ENCODE peak calls at places on chromosomes 1 and 21, in seven cellular contexts. One of them, this sample, is unnamed.

GRCh38 chr1:4724001-4724400 is 69.6 kb downstream of the AJAP1 start:
- DNase-seq in HepG2: no peak
- DNase-seq in A549: no peak
- DNase-seq in transverse colon: no peak
- DNase-seq in ovary: no peak
- DNase-seq in H1: no peak
- DNase-seq in stomach: no peak
- DNase-seq in this sample: no peak

GRCh38 chr1:158089925-158090675 is 90.6 kb upstream of the CD1D start:
- DNase-seq in HepG2: no peak
- DNase-seq in A549: no peak
- DNase-seq in transverse colon: no peak
- DNase-seq in ovary: no peak
- DNase-seq in H1: no peak
- DNase-seq in stomach: no peak
- DNase-seq in this sample: no peak

GRCh38 chr1:180785306-180785705 is 127.4 kb upstream of the KIAA1614 start:
- DNase-seq in HepG2: no peak
- DNase-seq in A549: no peak
- DNase-seq in transverse colon: no peak
- DNase-seq in ovary: no peak
- DNase-seq in H1: no peak
- DNase-seq in stomach: no peak
- DNase-seq in this sample: no peak

GRCh38 chr1:234270581-234271242 is 102.5 kb upstream of the COA6 start:
- DNase-seq in HepG2: no peak
- DNase-seq in A549: no peak
- DNase-seq in transverse colon: no peak
- DNase-seq in ovary: no peak
- DNase-seq in H1: no peak
- DNase-seq in stomach: no peak
- DNase-seq in this sample: no peak

GRCh38 chr1:233485809-233486398 is 128.0 kb upstream of the KCNK1 start:
- DNase-seq in HepG2: no peak
- DNase-seq in A549: no peak
- DNase-seq in transverse colon: no peak
- DNase-seq in ovary: no peak
- DNase-seq in H1: no peak
- DNase-seq in stomach: no peak
- DNase-seq in this sample: no peak

GRCh38 chr1:201155354-201155753 is 1.1 kb upstream of the TMEM9 start:
- DNase-seq in HepG2: no peak
- DNase-seq in A549: no peak
- DNase-seq in transverse colon: no peak
- DNase-seq in ovary: no peak
- DNase-seq in H1: no peak
- DNase-seq in stomach: no peak
- DNase-seq in this sample: no peak

GRCh38 chr1:167627865-167628641 is 2.0 kb upstream of the RCSD1 start:
- DNase-seq in HepG2: peak
- DNase-seq in A549: no peak
- DNase-seq in transverse colon: peak
- DNase-seq in ovary: no peak
- DNase-seq in H1: no peak
- DNase-seq in stomach: peak
- DNase-seq in this sample: no peak

GRCh38 chr1:201361652-201362504 is 15.6 kb downstream of the TNNT2 start:
- DNase-seq in HepG2: peak
- DNase-seq in A549: peak
- DNase-seq in transverse colon: peak
- DNase-seq in ovary: no peak
- DNase-seq in H1: peak
- DNase-seq in stomach: no peak
- DNase-seq in this sample: no peak

GRCh38 chr1:46533179-46533864 is 18.1 kb downstream of the KNCN start:
- DNase-seq in HepG2: no peak
- DNase-seq in A549: no peak
- DNase-seq in transverse colon: peak
- DNase-seq in ovary: peak
- DNase-seq in H1: peak
- DNase-seq in stomach: no peak
- DNase-seq in this sample: no peak

GRCh38 chr1:26378088-26378878 is 5.7 kb upstream of the ZNF683 start:
- DNase-seq in HepG2: no peak
- DNase-seq in A549: peak
- DNase-seq in transverse colon: peak
- DNase-seq in ovary: no peak
- DNase-seq in H1: no peak
- DNase-seq in stomach: no peak
- DNase-seq in this sample: no peak

GRCh38 chr21:25801217-25802015 is 66.6 kb downstream of the GABPA start:
- DNase-seq in HepG2: peak
- DNase-seq in A549: peak
- DNase-seq in transverse colon: peak
- DNase-seq in ovary: peak
- DNase-seq in H1: peak
- DNase-seq in stomach: peak
- DNase-seq in this sample: peak

GRCh38 chr1:151501474-151501873 is 9.7 kb upstream of the CGN start:
- DNase-seq in HepG2: no peak
- DNase-seq in A549: peak
- DNase-seq in transverse colon: peak
- DNase-seq in ovary: no peak
- DNase-seq in H1: no peak
- DNase-seq in stomach: no peak
- DNase-seq in this sample: no peak

GRCh38 chr1:30781906-30782305 is 24.3 kb upstream of the LAPTM5 start:
- DNase-seq in HepG2: no peak
- DNase-seq in A549: no peak
- DNase-seq in transverse colon: no peak
- DNase-seq in ovary: no peak
- DNase-seq in H1: no peak
- DNase-seq in stomach: no peak
- DNase-seq in this sample: no peak

GRCh38 chr1:18684306-18684705 is 53.7 kb downstream of the PAX7 start:
- DNase-seq in HepG2: no peak
- DNase-seq in A549: no peak
- DNase-seq in transverse colon: no peak
- DNase-seq in ovary: no peak
- DNase-seq in H1: no peak
- DNase-seq in stomach: no peak
- DNase-seq in this sample: no peak

GRCh38 chr1:11835441-11836225 is 11.9 kb downstream of the NPPA start:
- DNase-seq in HepG2: no peak
- DNase-seq in A549: no peak
- DNase-seq in transverse colon: no peak
- DNase-seq in ovary: no peak
- DNase-seq in H1: no peak
- DNase-seq in stomach: no peak
- DNase-seq in this sample: no peak

DNA sequence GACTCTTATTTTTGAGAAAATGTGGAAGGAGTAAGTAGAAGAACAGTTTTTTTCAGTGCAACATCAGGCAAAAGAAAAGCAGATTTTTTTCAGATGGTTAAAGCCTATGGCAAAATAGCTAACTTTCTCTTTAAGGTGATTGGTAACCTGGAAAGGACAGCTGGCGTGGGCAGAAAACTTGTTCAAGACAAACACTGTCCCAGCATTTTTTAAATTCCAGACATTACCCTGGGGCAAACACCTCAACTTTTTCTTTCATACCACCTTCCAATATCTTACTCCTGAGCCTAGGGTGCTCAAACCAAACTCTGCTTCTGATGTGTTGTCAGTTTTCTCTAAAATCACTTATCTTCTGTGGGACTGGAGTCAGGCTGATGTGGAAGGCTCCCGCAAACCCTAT is 2.7 kb upstream of the LEPR start:
- DNase-seq in HepG2: no peak
- DNase-seq in A549: no peak
- DNase-seq in transverse colon: no peak
- DNase-seq in ovary: no peak
- DNase-seq in H1: no peak
- DNase-seq in stomach: no peak
- DNase-seq in this sample: no peak
- TF ChIP-seq POLR2A in HepG2: no peak
- TF ChIP-seq POLR2A in A549: no peak
- TF ChIP-seq POLR2A in transverse colon: no peak
- TF ChIP-seq POLR2A in ovary: no peak
- TF ChIP-seq POLR2A in H1: no peak
- TF ChIP-seq POLR2A in stomach: no peak
- TF ChIP-seq POLR2A in this sample: no peak

DNA sequence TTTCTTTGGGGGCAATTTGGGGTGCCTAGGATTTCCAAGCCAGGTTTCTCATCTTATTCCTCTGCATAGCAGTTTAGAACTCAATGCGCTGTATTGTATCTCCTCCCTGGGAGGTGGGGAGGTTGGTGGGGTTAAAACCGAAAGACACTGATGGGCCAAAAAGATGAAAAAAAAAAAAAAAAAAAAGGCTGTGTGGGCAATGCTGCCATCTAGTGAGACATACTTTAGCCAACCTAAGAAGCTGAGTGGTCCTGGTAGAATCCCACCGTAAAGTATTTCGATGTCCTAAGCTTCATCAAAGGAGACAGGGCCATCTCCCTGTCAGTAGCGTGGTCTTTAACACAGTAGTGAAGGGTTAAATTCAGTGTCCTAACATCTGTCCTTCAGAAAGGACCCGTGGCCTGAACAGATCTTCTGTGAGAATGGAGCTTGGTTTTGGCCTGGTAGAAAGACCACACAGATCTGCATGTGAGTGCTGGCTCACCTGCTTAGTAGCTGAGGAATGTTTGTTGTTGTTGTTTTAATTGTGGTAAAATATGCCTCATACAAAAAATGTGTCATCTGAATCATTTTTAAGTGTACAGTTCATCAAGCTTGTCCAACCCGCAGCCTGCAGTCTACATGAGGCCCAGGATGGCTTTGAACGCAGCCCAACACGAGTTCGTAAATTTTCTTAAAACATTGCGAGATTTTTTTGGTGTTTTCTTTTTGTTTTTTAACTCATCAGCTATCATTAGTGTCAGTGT is 226.2 kb downstream of the KIF26B start:
- DNase-seq in HepG2: no peak
- DNase-seq in A549: peak
- DNase-seq in transverse colon: no peak
- DNase-seq in ovary: no peak
- DNase-seq in H1: peak
- DNase-seq in stomach: no peak
- DNase-seq in this sample: no peak
- TF ChIP-seq CTCF in HepG2: peak
- TF ChIP-seq CTCF in A549: peak
- TF ChIP-seq CTCF in transverse colon: no peak
- TF ChIP-seq CTCF in ovary: no peak
- TF ChIP-seq CTCF in H1: peak
- TF ChIP-seq CTCF in stomach: no peak
- TF ChIP-seq CTCF in this sample: no peak

GRCh38 chr1:179366093-179366800 is 476 bp downstream of the AXDND1 start:
- DNase-seq in HepG2: no peak
- DNase-seq in A549: peak
- DNase-seq in transverse colon: no peak
- DNase-seq in ovary: no peak
- DNase-seq in H1: no peak
- DNase-seq in stomach: no peak
- DNase-seq in this sample: no peak

GRCh38 chr1:179369751-179370341 is 4.1 kb downstream of the AXDND1 start:
- DNase-seq in HepG2: peak
- DNase-seq in A549: peak
- DNase-seq in transverse colon: peak
- DNase-seq in ovary: no peak
- DNase-seq in H1: no peak
- DNase-seq in stomach: no peak
- DNase-seq in this sample: peak

DNA sequence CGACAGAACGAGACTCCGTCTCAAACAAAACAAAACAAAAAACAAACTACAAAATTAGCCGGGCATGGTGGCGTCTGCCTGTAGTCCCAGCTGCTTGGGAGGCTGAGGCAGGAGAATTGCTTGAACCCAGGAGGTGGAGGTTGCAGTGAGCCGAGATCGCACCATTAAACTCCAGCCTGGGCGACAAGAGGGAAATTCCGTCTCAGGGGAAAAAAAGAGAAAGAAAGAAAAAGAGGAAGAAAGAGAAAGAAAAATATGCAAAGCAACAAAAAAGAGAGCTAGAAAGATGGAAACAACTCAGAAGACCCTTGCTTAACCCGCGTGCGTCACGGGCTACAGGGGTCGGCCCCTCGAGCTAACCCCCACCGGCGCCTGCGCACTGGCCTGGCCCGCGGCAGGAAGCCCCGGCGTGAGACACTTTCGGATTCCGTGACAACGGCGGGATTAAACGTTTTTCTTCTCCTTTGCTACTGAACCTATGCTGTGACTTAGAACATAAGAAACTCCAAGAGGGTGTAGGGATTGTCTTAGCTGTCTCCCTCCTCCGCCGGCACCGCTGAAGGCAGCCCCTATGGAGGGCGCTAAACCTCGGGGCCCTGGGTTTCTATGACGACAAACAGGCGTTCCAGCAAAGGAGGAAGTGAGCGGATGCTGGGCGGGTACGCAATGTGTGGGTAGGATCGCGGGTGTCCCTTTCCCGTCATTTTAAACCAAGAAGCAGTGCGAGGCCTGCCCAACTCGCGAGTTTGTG is at the start of gene AXDND1:
- DNase-seq in HepG2: peak
- DNase-seq in A549: peak
- DNase-seq in transverse colon: peak
- DNase-seq in ovary: peak
- DNase-seq in H1: peak
- DNase-seq in stomach: peak
- DNase-seq in this sample: peak
- TF ChIP-seq EP300 in HepG2: no peak
- TF ChIP-seq EP300 in A549: no peak
- TF ChIP-seq EP300 in transverse colon: no peak
- TF ChIP-seq EP300 in ovary: no peak
- TF ChIP-seq EP300 in H1: no peak
- TF ChIP-seq EP300 in stomach: no peak
- TF ChIP-seq EP300 in this sample: peak

GRCh38 chr1:203011582-203011981 is 4.4 kb downstream of the TMEM183A start:
- DNase-seq in HepG2: no peak
- DNase-seq in A549: no peak
- DNase-seq in transverse colon: no peak
- DNase-seq in ovary: no peak
- DNase-seq in H1: no peak
- DNase-seq in stomach: no peak
- DNase-seq in this sample: no peak

GRCh38 chr1:203009185-203009584 is 2.0 kb downstream of the TMEM183A start:
- DNase-seq in HepG2: no peak
- DNase-seq in A549: no peak
- DNase-seq in transverse colon: no peak
- DNase-seq in ovary: no peak
- DNase-seq in H1: no peak
- DNase-seq in stomach: no peak
- DNase-seq in this sample: no peak

GRCh38 chr1:203002951-203003350 is 4.2 kb upstream of the TMEM183A start:
- DNase-seq in HepG2: no peak
- DNase-seq in A549: no peak
- DNase-seq in transverse colon: no peak
- DNase-seq in ovary: no peak
- DNase-seq in H1: no peak
- DNase-seq in stomach: no peak
- DNase-seq in this sample: no peak

GRCh38 chr1:203001986-203002385 is 5.2 kb upstream of the TMEM183A start:
- DNase-seq in HepG2: peak
- DNase-seq in A549: no peak
- DNase-seq in transverse colon: no peak
- DNase-seq in ovary: no peak
- DNase-seq in H1: no peak
- DNase-seq in stomach: no peak
- DNase-seq in this sample: no peak

GRCh38 chr1:203006948-203007871 is at the start of gene TMEM183A:
- DNase-seq in HepG2: peak
- DNase-seq in A549: peak
- DNase-seq in transverse colon: peak
- DNase-seq in ovary: peak
- DNase-seq in H1: peak
- DNase-seq in stomach: peak
- DNase-seq in this sample: peak
- TF ChIP-seq POLR2A in HepG2: peak
- TF ChIP-seq POLR2A in A549: peak
- TF ChIP-seq POLR2A in transverse colon: peak
- TF ChIP-seq POLR2A in ovary: peak
- TF ChIP-seq POLR2A in H1: peak
- TF ChIP-seq POLR2A in stomach: peak
- TF ChIP-seq POLR2A in this sample: peak